ENCODE peak calls at places on chromosomes 16 and 17, in ten cellular contexts. S is stomach; Q is frontal cortex; P is pulmonary artery endothelial cell; B is type B pancreatic cell; X is activated effector memory CD4-positive, alpha-beta T cell treated with anti-CD3 and anti-CD28 coated beads, Interleukin-2, amount 50 U/mL, for 16 hours; I is H7; N is activated T-cell treated with anti-CD3 and anti-CD28 coated beads, Interleukin-2, amount 50 U/mL, for 4 hours; C is activated T-helper 2 cell treated with anti-CD3 and anti-CD28 coated beads, Interferon-gamma antibody, Interleukin-2, Interleukin-4, amounts not matched to agents 10 μg/mL and 5 μg/mL and 100 μg/mL, durations not matched to agents 14 hours and 24 hours and 36 hours; A is AG08396. U is an unnamed sample.
A peak's percentile ranks its signal among the peaks of the same experiment; 100 is the strongest.

GRCh38 chr16:65658339-65659275 is 536.7 kb upstream of the CDH11 start:
- DNase-seq in A (peak; percentile 59), I (no peak), X (no peak), Q (no peak), N (no peak), P (peak; percentile 78), B (no peak), C (no peak), S (no peak), U (no peak)

GRCh38 chr16:17481741-17482140 is 11.0 kb upstream of the XYLT1 start:
- DNase-seq in P (no peak), B (no peak), N (no peak), C (no peak), S (no peak), X (no peak), A (no peak), I (no peak), Q (no peak), U (no peak)

GRCh38 chr17:76554131-76554530 is 14.3 kb downstream of the PRCD start:
- DNase-seq in S (peak; percentile 53), P (no peak), Q (no peak), I (no peak), B (no peak), A (no peak), C (no peak), N (no peak), X (no peak), U (no peak)

GRCh38 chr17:39684369-39685043 is 3.4 kb downstream of the PGAP3 start:
- DNase-seq in B (no peak), X (no peak), I (no peak), N (no peak), A (no peak), Q (no peak), S (no peak), C (no peak), P (no peak), U (no peak)

GRCh38 chr17:72467841-72468653 is 347.2 kb downstream of the SOX9 start:
- DNase-seq in S (peak; percentile 77), N (no peak), P (no peak), X (peak; percentile 13), B (no peak), C (no peak), I (no peak), A (no peak), Q (no peak), U (no peak)

GRCh38 chr16:29012913-29013641 is 28.2 kb downstream of the LAT start:
- DNase-seq in S (no peak), X (no peak), N (no peak), Q (no peak), P (no peak), B (no peak), C (no peak), A (no peak), I (no peak), U (no peak)

GRCh38 chr16:85371948-85372347 is 241.2 kb upstream of the GSE1 start:
- DNase-seq in A (no peak), S (no peak), C (no peak), I (no peak), N (no peak), P (no peak), X (no peak), Q (no peak), B (no peak), U (no peak)

GRCh38 chr17:65418622-65419021 is 142.8 kb downstream of the AXIN2 start:
- DNase-seq in X (no peak), N (no peak), I (no peak), A (no peak), C (no peak), B (no peak), P (no peak), Q (no peak), S (no peak), U (no peak)

GRCh38 chr16:85347213-85347591 is 234.9 kb upstream of the CIBAR2 start:
- DNase-seq in I (peak; percentile 89), P (no peak), C (no peak), N (no peak), Q (no peak), A (no peak), B (no peak), S (peak; percentile 54), X (no peak), U (no peak)

U was measured in activated T-helper 9 cell treated with anti-CD3 and anti-CD28 coated beads, Interleukin-2, amount 50 U/mL, for 16 hours.